ENCODE peak calls at places on chromosomes 13 and 19, in four cellular contexts. V is thoracic aorta, A is stomach, R is tibial nerve. C is an unnamed sample.

GRCh38 chr13:108897955-108898354 is 268.5 kb downstream of the MYO16 start:
- DNase-seq in V (no peak), A (no peak), R (no peak), C (no peak)

GRCh38 chr19:10812902-10813404 is 23.1 kb downstream of the TMED1 start:
- DNase-seq in V (peak), A (peak), R (no peak), C (no peak)

GRCh38 chr13:94997126-94997525 is 284.8 kb upstream of the SOX21 start:
- DNase-seq in V (no peak), A (no peak), R (no peak), C (no peak)

GRCh38 chr19:4583961-4584669 is 24.6 kb upstream of the SEMA6B start:
- DNase-seq in V (no peak), A (no peak), R (no peak), C (no peak)

GRCh38 chr13:110627351-110627750 is 12.0 kb downstream of the NAXD start:
- DNase-seq in V (no peak), A (no peak), R (no peak), C (no peak)

GRCh38 chr19:9009431-9009830 is 778 bp downstream of the MUC16 start:
- DNase-seq in V (no peak), A (no peak), R (no peak), C (no peak)

GRCh38 chr13:78999494-78999893 is 340.5 kb upstream of the OBI1 start:
- DNase-seq in V (no peak), A (no peak), R (no peak), C (no peak)

GRCh38 chr13:113806104-113806471 is 47.1 kb downstream of the TMEM255B start:
- DNase-seq in V (no peak), A (no peak), R (no peak), C (no peak)

GRCh38 chr13:43200736-43201135 is 177.3 kb downstream of the DNAJC15 start:
- DNase-seq in V (no peak), A (no peak), R (no peak), C (no peak)

GRCh38 chr13:27775943-27776342 is 16.3 kb upstream of the GSX1 start:
- DNase-seq in V (no peak), A (no peak), R (no peak), C (no peak)

GRCh38 chr19:42207767-42208259 is 9.7 kb downstream of the DEDD2 start:
- DNase-seq in V (no peak), A (peak), R (no peak), C (no peak)

GRCh38 chr19:31545766-31546165 is 196.5 kb upstream of the TSHZ3 start:
- DNase-seq in V (no peak), A (no peak), R (no peak), C (no peak)

GRCh38 chr19:17555929-17556813 is 722 bp downstream of the COLGALT1 start:
- DNase-seq in V (no peak), A (peak), R (no peak), C (peak)

GRCh38 chr13:56351041-56351440 is 789.7 kb upstream of the PRR20A start:
- DNase-seq in V (no peak), A (no peak), R (no peak), C (no peak)

GRCh38 chr19:7331446-7331845 is 17.3 kb upstream of the ARHGEF18 start:
- DNase-seq in V (no peak), A (no peak), R (no peak), C (no peak)

GRCh38 chr13:106407338-106407737 is 128.1 kb downstream of the EFNB2 start:
- DNase-seq in V (no peak), A (no peak), R (no peak), C (no peak)

GRCh38 chr19:3610745-3611717 is 4.4 kb upstream of the TBXA2R start:
- DNase-seq in V (no peak), A (no peak), R (no peak), C (no peak)

GRCh38 chr19:19741184-19741583 is 8.3 kb upstream of the ZNF14 start:
- DNase-seq in V (no peak), A (no peak), R (no peak), C (no peak)

GRCh38 chr19:10501971-10502523 is 1.1 kb downstream of the KEAP1 start:
- DNase-seq in V (peak), A (peak), R (peak), C (peak)

GRCh38 chr13:40271931-40272775 is 394.3 kb downstream of the FOXO1 start:
- DNase-seq in V (peak), A (peak), R (peak), C (peak)

GRCh38 chr13:100875392-100876043 is 200.9 kb upstream of the TMTC4 start:
- DNase-seq in V (no peak), A (no peak), R (no peak), C (no peak)

GRCh38 chr19:6774821-6775707 is 2.6 kb downstream of the VAV1 start:
- DNase-seq in V (no peak), A (no peak), R (no peak), C (no peak)

GRCh38 chr19:14480695-14481069 is 5.5 kb upstream of the PTGER1 start:
- DNase-seq in V (no peak), A (no peak), R (no peak), C (no peak)

GRCh38 chr19:51708811-51709210 is 15.0 kb downstream of the HAS1 start:
- DNase-seq in V (no peak), A (no peak), R (no peak), C (no peak)

GRCh38 chr19:2081873-2082810 is 14.0 kb downstream of the MOB3A start:
- DNase-seq in V (no peak), A (peak), R (no peak), C (peak)

GRCh38 chr13:45447050-45447661 is 17.6 kb upstream of the COG3 start:
- DNase-seq in V (no peak), A (no peak), R (no peak), C (no peak)

GRCh38 chr19:13036366-13036976 is 41.2 kb downstream of the NFIX start:
- DNase-seq in V (no peak), A (peak), R (no peak), C (no peak)

GRCh38 chr13:84605927-84606326 is 723.7 kb upstream of the SLITRK1 start:
- DNase-seq in V (no peak), A (no peak), R (no peak), C (no peak)

GRCh38 chr13:24267283-24267682 is 42.1 kb upstream of the C1QTNF9 start:
- DNase-seq in V (no peak), A (no peak), R (no peak), C (no peak)

GRCh38 chr13:88068316-88068715 is 397.1 kb downstream of the SLITRK5 start:
- DNase-seq in V (no peak), A (no peak), R (no peak), C (no peak)

GRCh38 chr13:99376924-99377323 is 69.7 kb upstream of the GPR183 start:
- DNase-seq in V (no peak), A (no peak), R (no peak), C (no peak)

DNA sequence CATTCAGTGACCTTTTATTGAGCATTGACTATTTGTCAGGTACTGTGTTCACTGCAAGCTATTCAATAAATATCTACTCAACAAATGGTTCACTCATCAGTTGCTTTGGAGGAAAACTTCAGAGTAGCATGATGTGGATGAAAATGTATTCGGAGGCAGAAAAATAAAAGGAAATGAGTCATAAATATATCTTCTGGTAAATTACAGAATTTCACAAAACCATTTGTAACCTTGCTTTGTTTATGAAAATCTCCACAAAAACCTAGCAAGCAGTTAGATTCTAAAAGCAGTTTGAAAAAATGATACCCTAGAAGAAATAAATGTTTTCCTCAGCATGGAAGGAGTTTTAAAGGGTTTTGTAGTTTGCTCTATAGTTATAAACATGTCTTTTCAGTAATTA is 399.6 kb downstream of the LMO7 start:
- DNase-seq in V (no peak), A (no peak), R (no peak), C (no peak)
- H3K27ac ChIP-seq in V (no peak), A (no peak), R (no peak), C (no peak)

GRCh38 chr19:56917998-56918397 is 77.5 kb upstream of the PEG3 start:
- DNase-seq in V (no peak), A (no peak), R (no peak), C (no peak)
- H3K27ac ChIP-seq in V (no peak), A (no peak), R (no peak), C (no peak)

GRCh38 chr13:33287142-33287882 is 1.8 kb upstream of the STARD13 start:
- DNase-seq in V (no peak), A (no peak), R (no peak), C (no peak)

GRCh38 chr13:33285420-33286124 is at the start of gene STARD13:
- DNase-seq in V (peak), A (peak), R (peak), C (peak)

GRCh38 chr13:33284916-33285315 is 639 bp downstream of the STARD13 start:
- DNase-seq in V (no peak), A (no peak), R (no peak), C (no peak)

GRCh38 chr13:33284016-33284415 is 1.5 kb downstream of the STARD13 start:
- DNase-seq in V (no peak), A (no peak), R (no peak), C (no peak)

GRCh38 chr13:33286143-33286542 is 588 bp upstream of the STARD13 start:
- DNase-seq in V (no peak), A (no peak), R (no peak), C (no peak)
- H3K27ac ChIP-seq in V (peak), A (peak), R (peak), C (peak)

DNA sequence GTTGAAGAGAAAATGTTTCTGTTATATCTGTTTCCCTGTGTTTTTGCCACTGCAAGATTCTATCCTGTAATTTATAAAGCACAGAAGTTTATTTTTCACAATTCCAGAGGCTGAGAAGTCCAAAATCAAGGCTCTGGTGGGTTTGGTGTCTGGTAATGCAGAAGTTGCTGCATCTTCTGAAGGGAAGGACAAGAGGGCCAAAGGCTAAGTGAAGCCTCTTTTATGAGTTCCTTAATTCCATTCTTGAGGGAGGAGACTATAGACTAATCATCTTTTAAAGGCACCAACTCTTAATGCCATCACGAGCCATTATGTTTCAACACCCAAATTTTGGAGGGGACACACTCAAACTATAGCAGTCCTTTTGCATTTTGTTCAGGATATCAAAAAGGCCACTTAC is 34.1 kb upstream of the WDFY2 start:
- DNase-seq in V (no peak), A (no peak), R (no peak), C (no peak)
- H3K27ac ChIP-seq in V (no peak), A (no peak), R (no peak), C (no peak)

C was measured in substantia nigra.